ENCODE peak calls at places on chromosomes 4 and X, in four cellular contexts. S is hepatocyte, C is fibroblast of lung, P is upper lobe of left lung. Q is an unnamed sample.

GRCh38 chr4:153471691-153472080 is 5.5 kb downstream of the TMEM131L start:
- DNase-seq in S (no peak), C (no peak), P (no peak), Q (no peak)

GRCh38 chrX:138858438-138858837 is 146.9 kb upstream of the FGF13 start:
- DNase-seq in S (no peak), C (peak), P (no peak), Q (no peak)

GRCh38 chr4:96543346-96543745 is 703.5 kb downstream of the PDHA2 start:
- DNase-seq in S (no peak), C (no peak), P (no peak), Q (no peak)

GRCh38 chrX:134543201-134543797 is 83.3 kb downstream of the HPRT1 start:
- DNase-seq in S (no peak), C (no peak), P (no peak), Q (no peak)

GRCh38 chr4:158666892-158667291 is 4.8 kb downstream of the C4orf46 start:
- DNase-seq in S (no peak), C (no peak), P (no peak), Q (no peak)

GRCh38 chr4:107666134-107666533 is 53.9 kb downstream of the PAPSS1 start:
- DNase-seq in S (peak), C (peak), P (no peak), Q (no peak)

GRCh38 chr4:41142946-41143720 is 71.2 kb downstream of the APBB2 start:
- DNase-seq in S (peak), C (peak), P (no peak), Q (no peak)

GRCh38 chrX:109927663-109928273 is 75.1 kb upstream of the TMEM164 start:
- DNase-seq in S (no peak), C (no peak), P (no peak), Q (no peak)

GRCh38 chr4:9781343-9782135 is at the start of gene DRD5:
- DNase-seq in S (peak), C (no peak), P (peak), Q (no peak)

GRCh38 chr4:2059726-2060577 is 825 bp downstream of the NAT8L start:
- DNase-seq in S (peak), C (no peak), P (peak), Q (no peak)

GRCh38 chr4:42412251-42412650 is 15.0 kb downstream of the SHISA3 start:
- DNase-seq in S (no peak), C (peak), P (no peak), Q (no peak)

GRCh38 chr4:10502717-10503116 is 45.5 kb upstream of the ZNF518B start:
- DNase-seq in S (no peak), C (no peak), P (no peak), Q (no peak)

GRCh38 chr4:45453258-45453841 is 670.5 kb downstream of the GABRG1 start:
- DNase-seq in S (peak), C (peak), P (no peak), Q (no peak)

GRCh38 chr4:20430555-20430954 is 178.8 kb downstream of the SLIT2 start:
- DNase-seq in S (no peak), C (peak), P (no peak), Q (no peak)

GRCh38 chr4:20431422-20432014 is 179.8 kb downstream of the SLIT2 start:
- DNase-seq in S (peak), C (peak), P (no peak), Q (no peak)

GRCh38 chr4:20432098-20432497 is 180.4 kb downstream of the SLIT2 start:
- DNase-seq in S (peak), C (peak), P (no peak), Q (no peak)

GRCh38 chr4:20426028-20426427 is 174.3 kb downstream of the SLIT2 start:
- DNase-seq in S (no peak), C (no peak), P (no peak), Q (no peak)

GRCh38 chr4:20428410-20429160 is 176.9 kb downstream of the SLIT2 start:
- DNase-seq in S (no peak), C (no peak), P (no peak), Q (no peak)
- TF ChIP-seq CTCF in S (peak), C (peak), P (no peak), Q (peak)

GRCh38 chr4:77305766-77306165 is 148.8 kb downstream of the CCNG2 start:
- DNase-seq in S (no peak), C (no peak), P (no peak), Q (no peak)
- TF ChIP-seq CTCF in S (no peak), C (no peak), P (no peak), Q (no peak)

DNA sequence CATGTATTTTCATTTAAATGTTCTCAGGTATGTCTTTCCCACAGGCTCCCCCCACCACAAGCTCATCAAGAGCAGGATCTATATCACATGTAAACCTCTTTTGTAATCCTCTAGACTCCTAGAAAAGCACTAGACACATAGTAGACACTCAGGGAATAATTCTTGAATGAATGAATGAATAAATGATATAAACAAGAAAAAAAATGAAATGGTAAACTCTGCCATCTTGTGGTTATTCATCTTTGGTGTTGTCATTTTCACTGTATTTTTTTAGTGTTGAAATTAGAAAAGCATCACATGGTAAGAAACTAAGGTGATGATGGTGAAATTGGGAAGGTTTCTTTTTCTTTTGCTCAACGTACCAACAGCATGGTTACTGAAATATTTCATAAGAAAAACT is 34.2 kb upstream of the C1GALT1C1 start:
- DNase-seq in S (no peak), C (peak), P (no peak), Q (no peak)
- TF ChIP-seq CTCF in S (peak), C (no peak), P (no peak), Q (peak)

DNA sequence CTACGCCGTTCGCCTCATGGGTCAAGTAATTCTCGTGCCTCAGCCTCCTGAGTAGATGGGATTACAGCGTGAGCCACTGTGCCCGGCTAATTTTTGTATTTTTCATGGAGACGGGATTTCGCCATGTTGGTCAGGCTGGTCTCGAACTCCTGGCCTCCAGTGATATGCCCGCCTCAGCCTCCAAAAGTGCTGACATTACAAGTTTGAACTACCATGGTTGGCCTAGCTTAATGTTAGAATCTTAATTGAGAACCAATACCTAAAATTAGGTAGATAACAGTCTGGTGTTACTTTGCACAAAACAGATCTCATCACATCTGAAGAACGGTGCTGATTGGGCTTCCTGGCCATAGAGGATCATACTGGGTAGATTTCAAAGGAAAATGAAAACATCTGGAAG is 184.9 kb downstream of the VEGFC start:
- DNase-seq in S (no peak), C (no peak), P (no peak), Q (no peak)
- TF ChIP-seq CTCF in S (no peak), C (no peak), P (no peak), Q (no peak)

GRCh38 chr4:127782275-127783025 is at the start of gene HSPA4L:
- DNase-seq in S (peak), C (peak), P (peak), Q (no peak)
- TF ChIP-seq CTCF in S (peak), C (no peak), P (no peak), Q (peak)

GRCh38 chr4:15929555-15929954 is 9.0 kb downstream of the FGFBP1 start:
- DNase-seq in S (no peak), C (no peak), P (no peak), Q (no peak)

GRCh38 chr4:15928883-15929282 is 9.7 kb downstream of the FGFBP1 start:
- DNase-seq in S (no peak), C (no peak), P (no peak), Q (no peak)

GRCh38 chr4:15931451-15932210 is 6.9 kb downstream of the FGFBP1 start:
- DNase-seq in S (no peak), C (no peak), P (no peak), Q (no peak)

GRCh38 chr4:15926486-15926885 is 12.1 kb downstream of the FGFBP1 start:
- DNase-seq in S (no peak), C (peak), P (no peak), Q (no peak)

GRCh38 chr4:15930314-15930713 is 8.2 kb downstream of the FGFBP1 start:
- DNase-seq in S (no peak), C (no peak), P (no peak), Q (no peak)
- TF ChIP-seq CTCF in S (no peak), C (no peak), P (no peak), Q (no peak)

DNA sequence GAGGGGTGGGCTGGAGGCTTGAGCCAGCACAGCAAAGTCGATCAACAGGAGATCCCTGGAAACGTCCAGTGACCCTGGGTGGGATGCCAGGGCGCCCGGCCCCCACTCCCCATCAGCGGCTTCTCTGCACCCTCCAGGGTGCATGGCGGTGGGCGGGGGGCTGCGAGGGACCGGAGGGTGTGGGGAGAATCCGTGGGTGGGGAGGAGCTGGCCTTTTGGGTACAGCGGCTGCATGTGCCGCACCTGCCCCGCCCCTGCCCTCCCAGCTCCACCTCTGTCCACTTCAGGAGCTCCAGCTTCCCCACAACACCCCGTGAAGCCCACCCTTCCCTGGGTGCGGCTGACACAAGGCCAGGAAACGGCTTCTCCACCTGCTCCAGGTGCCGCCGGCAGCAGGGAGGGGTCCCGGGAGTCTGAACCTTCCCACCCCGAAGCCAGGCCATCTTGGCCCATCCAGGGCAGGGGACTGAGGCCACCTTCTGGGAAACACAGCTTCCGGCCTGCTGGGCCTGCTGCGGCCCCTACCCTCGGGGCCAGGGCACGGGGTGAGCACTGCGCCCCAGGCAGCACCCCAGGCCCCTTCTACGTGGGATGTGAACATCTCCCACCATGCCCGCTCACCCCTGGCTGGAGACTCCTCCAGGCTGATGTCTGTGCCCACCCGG is 34.6 kb downstream of the CPLX1 start:
- DNase-seq in S (no peak), C (no peak), P (peak), Q (no peak)
- TF ChIP-seq CTCF in S (no peak), C (no peak), P (no peak), Q (no peak)

GRCh38 chr4:24196785-24197184 is 306.9 kb upstream of the PPARGC1A start:
- DNase-seq in S (no peak), C (no peak), P (no peak), Q (no peak)

GRCh38 chr4:24197891-24198290 is 308.0 kb upstream of the PPARGC1A start:
- DNase-seq in S (no peak), C (peak), P (no peak), Q (no peak)

GRCh38 chr4:24192018-24192641 is 302.3 kb upstream of the PPARGC1A start:
- DNase-seq in S (no peak), C (no peak), P (no peak), Q (no peak)

GRCh38 chr4:24195976-24196736 is 306.3 kb upstream of the PPARGC1A start:
- DNase-seq in S (peak), C (peak), P (no peak), Q (no peak)
- TF ChIP-seq CTCF in S (peak), C (no peak), P (no peak), Q (peak)

GRCh38 chr4:187176261-187176910 is 452.7 kb upstream of the FAT1 start:
- DNase-seq in S (no peak), C (no peak), P (peak), Q (no peak)

GRCh38 chr4:187174749-187175148 is 451.1 kb upstream of the FAT1 start:
- DNase-seq in S (no peak), C (no peak), P (no peak), Q (no peak)

GRCh38 chr4:187178084-187178483 is 454.4 kb upstream of the FAT1 start:
- DNase-seq in S (no peak), C (no peak), P (no peak), Q (no peak)

GRCh38 chr4:187172340-187172761 is 448.7 kb upstream of the FAT1 start:
- DNase-seq in S (no peak), C (peak), P (no peak), Q (no peak)

DNA sequence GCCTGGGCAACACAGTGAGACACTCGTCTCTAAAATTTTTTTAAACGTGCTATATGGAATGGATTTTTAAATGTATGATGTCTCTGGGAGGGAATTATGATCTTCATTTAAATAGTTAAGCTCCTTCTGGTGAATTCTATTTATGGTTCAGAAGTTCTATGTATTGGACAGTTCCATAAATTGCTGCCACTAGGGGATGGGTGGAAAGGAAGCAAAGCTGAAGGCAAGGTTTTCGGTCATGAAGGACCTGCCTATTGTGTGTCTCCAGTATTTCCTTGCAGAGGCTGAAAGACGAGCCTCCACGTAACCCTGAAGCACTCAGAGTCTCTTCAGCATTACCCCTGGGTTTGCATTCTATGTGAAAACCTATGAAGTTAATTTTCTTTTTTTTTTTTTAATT is 451.5 kb upstream of the FAT1 start:
- DNase-seq in S (no peak), C (no peak), P (no peak), Q (no peak)
- TF ChIP-seq CTCF in S (no peak), C (peak), P (no peak), Q (no peak)

DNA sequence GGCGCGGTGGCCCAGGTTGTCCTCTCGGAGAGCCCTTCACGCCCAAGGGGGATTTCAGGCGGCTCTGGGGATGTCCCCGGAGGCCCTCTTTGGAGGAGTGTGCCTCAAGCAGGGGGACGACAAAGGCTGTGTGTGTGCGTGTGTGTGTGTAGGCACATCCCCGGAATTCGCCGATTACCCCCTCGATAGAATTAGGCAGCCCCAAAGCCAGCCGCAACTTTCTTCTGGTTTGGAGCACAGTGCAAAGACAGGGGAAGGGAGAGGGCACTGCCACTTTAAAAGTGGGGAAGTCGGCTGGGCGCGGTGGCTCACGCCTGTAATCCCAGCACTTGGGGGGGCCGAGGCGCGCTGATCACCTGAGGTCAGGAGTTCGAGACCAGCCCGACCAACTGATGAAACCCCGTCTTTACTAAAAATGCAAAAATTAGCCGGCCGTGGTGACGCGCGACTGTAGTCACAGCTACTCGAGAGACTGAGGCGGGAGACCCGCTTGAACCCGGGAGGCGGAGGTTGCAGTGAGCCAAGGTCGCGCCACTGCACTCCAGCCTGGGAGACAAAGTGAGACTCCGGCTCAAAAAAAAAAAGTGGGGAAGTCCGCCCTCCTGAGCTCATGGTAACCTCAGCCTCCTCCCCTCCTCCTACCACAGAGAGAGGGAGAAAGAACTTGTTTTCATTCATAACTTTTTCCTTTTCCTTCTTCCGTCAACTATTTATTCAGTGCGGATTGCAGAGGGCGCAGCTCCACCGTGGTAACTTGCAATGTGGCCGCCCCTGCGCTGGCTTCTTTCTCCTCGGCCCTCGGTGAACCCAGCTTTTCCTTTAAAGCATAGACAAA is 2.4 kb downstream of the SPRY1 start:
- DNase-seq in S (peak), C (peak), P (peak), Q (peak)
- TF ChIP-seq CTCF in S (peak), C (peak), P (no peak), Q (peak)